ENCODE peak calls at places on chromosomes 4 and X, in six cellular contexts. O is T-cell; X is SK-N-DZ; Y is germinal center; D is activated CD4-positive, alpha-beta T cell treated with anti-CD3 and anti-CD28 coated beads, Interleukin-2, amount 50 U/mL, for 1 hour; J is iPS-NIHi11. P is an unnamed sample.

GRCh38 chr4:89469930-89470375 is 162.4 kb upstream of the GPRIN3 start:
- DNase-seq in Y (peak; percentile 6), D (no peak), X (no peak), O (no peak), J (no peak), P (no peak)

GRCh38 chr4:5884804-5885203 is 8.1 kb downstream of the CRMP1 start:
- DNase-seq in D (no peak), X (no peak), Y (no peak), O (no peak), J (no peak), P (no peak)

GRCh38 chrX:129984196-129984962 is 1.9 kb downstream of the BCORL1 start:
- DNase-seq in O (no peak), Y (peak; percentile 41), D (peak; percentile 27), J (peak; percentile 56), X (no peak), P (peak; percentile 38)

GRCh38 chr4:112523764-112524505 is 8.0 kb upstream of the NEUROG2 start:
- DNase-seq in J (peak; percentile 86), X (peak; percentile 59), O (peak; percentile 56), Y (peak; percentile 81), D (peak; percentile 69), P (peak; percentile 81)

GRCh38 chr4:38160487-38161207 is 200.4 kb downstream of the PTTG2 start:
- DNase-seq in X (no peak), O (no peak), D (peak; percentile 40), J (peak; percentile 42), Y (peak; percentile 17), P (no peak)

GRCh38 chrX:19715711-19716638 is 171.4 kb downstream of the SH3KBP1 start:
- DNase-seq in O (no peak), Y (no peak), D (no peak), X (no peak), J (no peak), P (no peak)

GRCh38 chr4:70515342-70516245 is 2.8 kb upstream of the AMTN start:
- DNase-seq in D (no peak), J (no peak), O (no peak), X (no peak), Y (no peak), P (no peak)

GRCh38 chr4:22238742-22239141 is 277.1 kb downstream of the ADGRA3 start:
- DNase-seq in X (peak; percentile 42), D (no peak), O (no peak), J (peak; percentile 17), Y (no peak), P (peak; percentile 24)

GRCh38 chr4:152464030-152464823 is 71.7 kb downstream of the FBXW7 start:
- DNase-seq in J (no peak), Y (no peak), O (no peak), D (no peak), X (no peak), P (no peak)

GRCh38 chr4:8391972-8392371 is 48.6 kb downstream of the ACOX3 start:
- DNase-seq in O (no peak), D (no peak), X (no peak), J (no peak), Y (peak; percentile 59), P (no peak)

GRCh38 chr4:113073614-113074013 is 24.2 kb downstream of the ANK2 start:
- DNase-seq in X (no peak), D (no peak), J (no peak), O (no peak), Y (no peak), P (no peak)

GRCh38 chr4:73815145-73815544 is 21.3 kb upstream of the CXCL6 start:
- DNase-seq in J (no peak), O (no peak), X (no peak), D (no peak), Y (no peak), P (no peak)

GRCh38 chr4:106365613-106366012 is 3.0 kb downstream of the GIMD1 start:
- DNase-seq in O (no peak), Y (no peak), X (no peak), J (no peak), D (no peak), P (no peak)

GRCh38 chr4:55116450-55116849 is 8.9 kb downstream of the KDR start:
- DNase-seq in J (no peak), Y (no peak), O (no peak), D (no peak), X (no peak), P (no peak)

GRCh38 chr4:188372856-188373255 is 233.6 kb downstream of the TRIML1 start:
- DNase-seq in O (no peak), J (no peak), Y (no peak), X (no peak), D (no peak), P (no peak)

GRCh38 chr4:4323705-4324534 is 33.9 kb downstream of the ZBTB49 start:
- DNase-seq in X (no peak), D (no peak), O (no peak), Y (no peak), J (no peak), P (no peak)

GRCh38 chrX:46819136-46819535 is 17.7 kb upstream of the RP2 start:
- DNase-seq in D (no peak), O (no peak), X (no peak), Y (no peak), J (no peak), P (no peak)

GRCh38 chrX:110108381-110108796 is 105.5 kb downstream of the TMEM164 start:
- DNase-seq in X (no peak), D (no peak), Y (no peak), J (no peak), O (no peak), P (no peak)

GRCh38 chr4:33883111-33883510 is 2361.2 kb downstream of the ARAP2 start:
- DNase-seq in O (no peak), J (no peak), Y (no peak), X (no peak), D (no peak), P (no peak)

GRCh38 chr4:77433102-77433733 is 172.4 kb upstream of the CXCL13 start:
- DNase-seq in Y (peak; percentile 46), D (no peak), O (no peak), J (peak; percentile 63), X (peak; percentile 6), P (peak; percentile 13)

GRCh38 chr4:36388710-36389109 is 107.3 kb downstream of the DTHD1 start:
- DNase-seq in J (no peak), O (no peak), Y (no peak), D (no peak), X (peak; percentile 20), P (no peak)

GRCh38 chr4:83334425-83335241 is at the start of gene HPSE:
- DNase-seq in J (peak; percentile 90), X (peak; percentile 45), Y (peak; percentile 66), D (peak; percentile 67), O (peak; percentile 66), P (peak; percentile 80)

GRCh38 chrX:38887222-38887621 is 86.0 kb downstream of the MID1IP1 start:
- DNase-seq in Y (no peak), J (no peak), O (no peak), X (no peak), D (no peak), P (no peak)

GRCh38 chrX:150683536-150684146 is 9.6 kb upstream of the MTMR1 start:
- DNase-seq in O (no peak), J (peak; percentile 30), X (peak; percentile 18), Y (peak; percentile 27), D (no peak), P (no peak)

GRCh38 chrX:65985922-65986588 is 53.8 kb downstream of the VSIG4 start:
- DNase-seq in X (no peak), O (peak; percentile 18), D (peak; percentile 18), J (peak; percentile 60), Y (peak; percentile 13), P (no peak)

P was measured in BE2C.